ENCODE peak calls at places on chromosomes 16 and 17, in four cellular contexts. W, E, A and T are unnamed samples.

GRCh38 chr16:74680681-74681080 is 14.0 kb upstream of the RFWD3 start:
- DNase-seq in W (no peak), E (no peak), A (no peak), T (no peak)

GRCh38 chr17:2373179-2373578 is 27.7 kb downstream of the MNT start:
- DNase-seq in A (no peak), E (no peak), W (no peak), T (no peak)

GRCh38 chr16:22225060-22225459 is 19.0 kb downstream of the EEF2K start:
- DNase-seq in A (no peak), E (no peak), W (no peak), T (no peak)

GRCh38 chr17:48550313-48551205 is 5.7 kb upstream of the HOXB2 start:
- DNase-seq in W (no peak), A (no peak), E (no peak), T (no peak)

GRCh38 chr17:39867891-39868553 is at the start of gene ZPBP2:
- DNase-seq in E (peak), A (no peak), W (no peak), T (peak)

GRCh38 chr17:17822189-17822978 is 14.4 kb downstream of the SREBF1 start:
- DNase-seq in A (no peak), E (no peak), W (no peak), T (no peak)

GRCh38 chr17:55093358-55093757 is 124.8 kb downstream of the STXBP4 start:
- DNase-seq in E (no peak), A (no peak), W (no peak), T (no peak)

GRCh38 chr17:16980813-16981731 is 9.2 kb upstream of the TNFRSF13B start:
- DNase-seq in E (no peak), A (no peak), W (no peak), T (peak)

GRCh38 chr17:81858170-81858966 is 2.0 kb downstream of the P4HB start:
- DNase-seq in A (no peak), W (no peak), E (no peak), T (no peak)

GRCh38 chr16:52318259-52319008 is 228.5 kb downstream of the TOX3 start:
- DNase-seq in E (no peak), W (no peak), A (no peak), T (no peak)

GRCh38 chr17:2053380-2054261 is 1.3 kb upstream of the HIC1 start:
- DNase-seq in E (peak), A (peak), W (peak), T (peak)

GRCh38 chr17:7260601-7261376 is 1.5 kb downstream of the CLDN7 start:
- DNase-seq in A (no peak), W (no peak), E (peak), T (peak)

GRCh38 chr17:973053-973452 is 6.5 kb downstream of the NXN start:
- DNase-seq in E (no peak), A (no peak), W (no peak), T (no peak)

GRCh38 chr17:41971721-41972523 is 5.3 kb downstream of the CNP start:
- DNase-seq in A (no peak), E (no peak), W (no peak), T (no peak)

GRCh38 chr17:77451271-77451893 is 310.6 kb downstream of the SEC14L1 start:
- DNase-seq in E (peak), A (peak), W (peak), T (peak)

GRCh38 chr16:79316004-79316458 is 284.5 kb downstream of the MAF start:
- DNase-seq in E (peak), A (no peak), W (no peak), T (no peak)

GRCh38 chr17:11031787-11032186 is 193.9 kb upstream of the PIRT start:
- DNase-seq in E (no peak), A (no peak), W (no peak), T (no peak)

GRCh38 chr16:49465661-49466528 is 92.3 kb downstream of the C16orf78 start:
- DNase-seq in E (no peak), W (no peak), A (no peak), T (no peak)

GRCh38 chr16:87346517-87347060 is 29.4 kb upstream of the C16orf95 start:
- DNase-seq in E (no peak), A (no peak), W (no peak), T (no peak)

GRCh38 chr17:76791053-76791980 is 53.4 kb downstream of the MFSD11 start:
- DNase-seq in A (peak), W (no peak), E (peak), T (peak)

GRCh38 chr17:3535253-3535995 is 22.2 kb downstream of the TRPV3 start:
- DNase-seq in E (peak), W (peak), A (peak), T (peak)

GRCh38 chr17:81402530-81402941 is 7.3 kb downstream of the BAHCC1 start:
- DNase-seq in W (no peak), E (no peak), A (no peak), T (no peak)

GRCh38 chr17:15453782-15454181 is 13.6 kb downstream of the CDRT4 start:
- DNase-seq in A (no peak), E (no peak), W (no peak), T (no peak)

GRCh38 chr17:72503556-72503955 is 382.7 kb downstream of the SOX9 start:
- DNase-seq in E (no peak), W (no peak), A (no peak), T (no peak)

GRCh38 chr16:8812162-8812843 is 14.7 kb downstream of the PMM2 start:
- DNase-seq in E (no peak), A (no peak), W (no peak), T (no peak)

GRCh38 chr16:10525214-10525825 is 55.1 kb downstream of the EMP2 start:
- DNase-seq in E (no peak), A (no peak), W (no peak), T (no peak)

GRCh38 chr17:76543482-76544122 is 3.8 kb downstream of the PRCD start:
- DNase-seq in A (no peak), W (no peak), E (no peak), T (no peak)

GRCh38 chr16:48949636-48950035 is 332.0 kb downstream of the CBLN1 start:
- DNase-seq in A (no peak), W (no peak), E (no peak), T (no peak)

GRCh38 chr16:16004314-16004749 is 54.9 kb downstream of the ABCC1 start:
- DNase-seq in W (no peak), E (no peak), A (no peak), T (no peak)

GRCh38 chr16:55372792-55373488 is 48.9 kb downstream of the IRX6 start:
- DNase-seq in W (no peak), A (no peak), E (no peak), T (no peak)

GRCh38 chr16:68408967-68409366 is 39.3 kb downstream of the SMPD3 start:
- DNase-seq in W (no peak), A (no peak), E (no peak), T (no peak)